ENCODE peak calls at places on chromosome 13, in four cellular contexts. P is NCI-H1436; T is NB4; E is activated effector memory CD4-positive, alpha-beta T cell treated with anti-CD3 and anti-CD28 coated beads, Interleukin-2, amount 50 U/mL, for 16 hours. I is an unnamed sample.

GRCh38 chr13:52851153-52851962 is 2.9 kb upstream of the PCDH8 start:
- DNase-seq in T (peak), P (no peak), E (no peak), I (no peak)

GRCh38 chr13:113220877-113221276 is 11.5 kb downstream of the CUL4A start:
- DNase-seq in T (no peak), E (no peak), P (no peak), I (no peak)

GRCh38 chr13:25802579-25802978 is 249.2 kb downstream of the SHISA2 start:
- DNase-seq in E (no peak), P (no peak), T (peak), I (no peak)

GRCh38 chr13:80871481-80871880 is 530.6 kb upstream of the SPRY2 start:
- DNase-seq in E (no peak), P (no peak), T (no peak), I (no peak)

GRCh38 chr13:83215627-83216026 is 666.6 kb downstream of the SLITRK1 start:
- DNase-seq in P (no peak), T (no peak), E (no peak), I (no peak)

GRCh38 chr13:50094615-50095293 is 79.5 kb downstream of the KCNRG start:
- DNase-seq in P (no peak), E (no peak), T (no peak), I (no peak)

GRCh38 chr13:28401303-28402056 is 93.4 kb downstream of the FLT1 start:
- DNase-seq in T (peak), P (no peak), E (no peak), I (no peak)

GRCh38 chr13:43316997-43317396 is 293.6 kb downstream of the DNAJC15 start:
- DNase-seq in P (no peak), E (no peak), T (no peak), I (no peak)

I was measured in Karpas-422.